ENCODE peak calls at places on chromosomes 3 and 15, in five cellular contexts. One of them, this sample, is unnamed.

GRCh38 chr15:33644319-33644718 is 324.0 kb upstream of the CHRM5 start:
- DNase-seq in GM18507: no peak
- DNase-seq in activated T-cell treated with anti-CD3 and anti-CD28 coated beads, Interleukin-2, amount 50 U/mL, for 72 hours: no peak
- DNase-seq in NCI-H345: no peak
- DNase-seq in posterior cingulate gyrus: no peak
- DNase-seq in this sample: no peak

GRCh38 chr3:195760345-195760983 is 39.7 kb downstream of the MUC20 start:
- DNase-seq in NCI-H345: no peak
- DNase-seq in GM18507: no peak
- DNase-seq in activated T-cell treated with anti-CD3 and anti-CD28 coated beads, Interleukin-2, amount 50 U/mL, for 72 hours: no peak
- DNase-seq in posterior cingulate gyrus: peak
- DNase-seq in this sample: no peak

GRCh38 chr15:61753018-61753710 is 307.1 kb downstream of the VPS13C start:
- DNase-seq in posterior cingulate gyrus: no peak
- DNase-seq in GM18507: no peak
- DNase-seq in NCI-H345: no peak
- DNase-seq in activated T-cell treated with anti-CD3 and anti-CD28 coated beads, Interleukin-2, amount 50 U/mL, for 72 hours: no peak
- DNase-seq in this sample: no peak

GRCh38 chr3:42706721-42707619 is 4.4 kb upstream of the HHATL start:
- DNase-seq in posterior cingulate gyrus: peak
- DNase-seq in activated T-cell treated with anti-CD3 and anti-CD28 coated beads, Interleukin-2, amount 50 U/mL, for 72 hours: no peak
- DNase-seq in NCI-H345: no peak
- DNase-seq in GM18507: no peak
- DNase-seq in this sample: no peak

GRCh38 chr3:7075120-7075519 is 214.2 kb downstream of the GRM7 start:
- DNase-seq in activated T-cell treated with anti-CD3 and anti-CD28 coated beads, Interleukin-2, amount 50 U/mL, for 72 hours: no peak
- DNase-seq in GM18507: no peak
- DNase-seq in NCI-H345: no peak
- DNase-seq in posterior cingulate gyrus: no peak
- DNase-seq in this sample: no peak

GRCh38 chr3:156643729-156644389 is 30.5 kb upstream of the TIPARP start:
- DNase-seq in NCI-H345: no peak
- DNase-seq in GM18507: peak
- DNase-seq in posterior cingulate gyrus: no peak
- DNase-seq in activated T-cell treated with anti-CD3 and anti-CD28 coated beads, Interleukin-2, amount 50 U/mL, for 72 hours: peak
- DNase-seq in this sample: peak

GRCh38 chr15:99719096-99719541 is 14.1 kb downstream of the LYSMD4 start:
- DNase-seq in NCI-H345: no peak
- DNase-seq in activated T-cell treated with anti-CD3 and anti-CD28 coated beads, Interleukin-2, amount 50 U/mL, for 72 hours: no peak
- DNase-seq in GM18507: peak
- DNase-seq in posterior cingulate gyrus: no peak
- DNase-seq in this sample: no peak

GRCh38 chr3:13723676-13724207 is 156.1 kb downstream of the WNT7A start:
- DNase-seq in GM18507: no peak
- DNase-seq in activated T-cell treated with anti-CD3 and anti-CD28 coated beads, Interleukin-2, amount 50 U/mL, for 72 hours: no peak
- DNase-seq in posterior cingulate gyrus: no peak
- DNase-seq in NCI-H345: no peak
- DNase-seq in this sample: no peak

GRCh38 chr3:155704041-155704440 is 40.8 kb downstream of the PLCH1 start:
- DNase-seq in GM18507: no peak
- DNase-seq in activated T-cell treated with anti-CD3 and anti-CD28 coated beads, Interleukin-2, amount 50 U/mL, for 72 hours: no peak
- DNase-seq in posterior cingulate gyrus: no peak
- DNase-seq in NCI-H345: no peak
- DNase-seq in this sample: no peak

GRCh38 chr15:92170897-92171296 is 222.8 kb upstream of the ST8SIA2 start:
- DNase-seq in posterior cingulate gyrus: no peak
- DNase-seq in NCI-H345: no peak
- DNase-seq in GM18507: no peak
- DNase-seq in activated T-cell treated with anti-CD3 and anti-CD28 coated beads, Interleukin-2, amount 50 U/mL, for 72 hours: no peak
- DNase-seq in this sample: no peak

GRCh38 chr3:157094751-157095480 is 65.0 kb downstream of the CCNL1 start:
- DNase-seq in posterior cingulate gyrus: no peak
- DNase-seq in activated T-cell treated with anti-CD3 and anti-CD28 coated beads, Interleukin-2, amount 50 U/mL, for 72 hours: no peak
- DNase-seq in GM18507: no peak
- DNase-seq in NCI-H345: no peak
- DNase-seq in this sample: no peak

GRCh38 chr3:19457449-19457848 is 309.1 kb downstream of the KCNH8 start:
- DNase-seq in posterior cingulate gyrus: no peak
- DNase-seq in GM18507: no peak
- DNase-seq in activated T-cell treated with anti-CD3 and anti-CD28 coated beads, Interleukin-2, amount 50 U/mL, for 72 hours: no peak
- DNase-seq in NCI-H345: no peak
- DNase-seq in this sample: no peak

GRCh38 chr3:24318668-24319287 is 175.9 kb downstream of the THRB start:
- DNase-seq in activated T-cell treated with anti-CD3 and anti-CD28 coated beads, Interleukin-2, amount 50 U/mL, for 72 hours: no peak
- DNase-seq in posterior cingulate gyrus: no peak
- DNase-seq in GM18507: no peak
- DNase-seq in NCI-H345: no peak
- DNase-seq in this sample: no peak

GRCh38 chr15:85276508-85276907 is 103.9 kb upstream of the AKAP13 start:
- DNase-seq in NCI-H345: no peak
- DNase-seq in activated T-cell treated with anti-CD3 and anti-CD28 coated beads, Interleukin-2, amount 50 U/mL, for 72 hours: no peak
- DNase-seq in GM18507: no peak
- DNase-seq in posterior cingulate gyrus: no peak
- DNase-seq in this sample: no peak

GRCh38 chr15:40290540-40291087 is 7.8 kb upstream of the ANKRD63 start:
- DNase-seq in activated T-cell treated with anti-CD3 and anti-CD28 coated beads, Interleukin-2, amount 50 U/mL, for 72 hours: no peak
- DNase-seq in NCI-H345: no peak
- DNase-seq in GM18507: no peak
- DNase-seq in posterior cingulate gyrus: no peak
- DNase-seq in this sample: no peak

GRCh38 chr15:88073386-88073681 is 183.2 kb downstream of the NTRK3 start:
- DNase-seq in activated T-cell treated with anti-CD3 and anti-CD28 coated beads, Interleukin-2, amount 50 U/mL, for 72 hours: no peak
- DNase-seq in posterior cingulate gyrus: no peak
- DNase-seq in GM18507: no peak
- DNase-seq in NCI-H345: no peak
- DNase-seq in this sample: no peak

GRCh38 chr3:172919297-172919683 is 168.8 kb downstream of the ECT2 start:
- DNase-seq in GM18507: no peak
- DNase-seq in posterior cingulate gyrus: no peak
- DNase-seq in NCI-H345: no peak
- DNase-seq in activated T-cell treated with anti-CD3 and anti-CD28 coated beads, Interleukin-2, amount 50 U/mL, for 72 hours: no peak
- DNase-seq in this sample: no peak

GRCh38 chr15:90000175-90000923 is 775 bp upstream of the ZNF710 start:
- DNase-seq in GM18507: no peak
- DNase-seq in activated T-cell treated with anti-CD3 and anti-CD28 coated beads, Interleukin-2, amount 50 U/mL, for 72 hours: no peak
- DNase-seq in NCI-H345: peak
- DNase-seq in posterior cingulate gyrus: peak
- DNase-seq in this sample: peak

GRCh38 chr15:60526127-60526616 is 47.2 kb upstream of the ICE2 start:
- DNase-seq in activated T-cell treated with anti-CD3 and anti-CD28 coated beads, Interleukin-2, amount 50 U/mL, for 72 hours: no peak
- DNase-seq in GM18507: no peak
- DNase-seq in posterior cingulate gyrus: no peak
- DNase-seq in NCI-H345: no peak
- DNase-seq in this sample: no peak

GRCh38 chr15:29259233-29259632 is 10.4 kb downstream of the NSMCE3 start:
- DNase-seq in activated T-cell treated with anti-CD3 and anti-CD28 coated beads, Interleukin-2, amount 50 U/mL, for 72 hours: no peak
- DNase-seq in posterior cingulate gyrus: no peak
- DNase-seq in GM18507: no peak
- DNase-seq in NCI-H345: no peak
- DNase-seq in this sample: no peak

GRCh38 chr3:107942244-107942643 is 148.6 kb downstream of the CD47 start:
- DNase-seq in GM18507: no peak
- DNase-seq in activated T-cell treated with anti-CD3 and anti-CD28 coated beads, Interleukin-2, amount 50 U/mL, for 72 hours: peak
- DNase-seq in posterior cingulate gyrus: no peak
- DNase-seq in NCI-H345: no peak
- DNase-seq in this sample: no peak

GRCh38 chr3:197613187-197613586 is 57.4 kb upstream of the BDH1 start:
- DNase-seq in GM18507: no peak
- DNase-seq in activated T-cell treated with anti-CD3 and anti-CD28 coated beads, Interleukin-2, amount 50 U/mL, for 72 hours: peak
- DNase-seq in NCI-H345: no peak
- DNase-seq in posterior cingulate gyrus: no peak
- DNase-seq in this sample: no peak

GRCh38 chr3:123799544-123800351 is 84.4 kb downstream of the MYLK start:
- DNase-seq in posterior cingulate gyrus: no peak
- DNase-seq in GM18507: no peak
- DNase-seq in NCI-H345: no peak
- DNase-seq in activated T-cell treated with anti-CD3 and anti-CD28 coated beads, Interleukin-2, amount 50 U/mL, for 72 hours: no peak
- DNase-seq in this sample: no peak

GRCh38 chr3:14482271-14482721 is 57.8 kb downstream of the GRIP2 start:
- DNase-seq in GM18507: no peak
- DNase-seq in activated T-cell treated with anti-CD3 and anti-CD28 coated beads, Interleukin-2, amount 50 U/mL, for 72 hours: no peak
- DNase-seq in posterior cingulate gyrus: peak
- DNase-seq in NCI-H345: no peak
- DNase-seq in this sample: no peak

GRCh38 chr3:51938780-51939425 is 2.8 kb downstream of the RRP9 start:
- DNase-seq in GM18507: no peak
- DNase-seq in posterior cingulate gyrus: peak
- DNase-seq in activated T-cell treated with anti-CD3 and anti-CD28 coated beads, Interleukin-2, amount 50 U/mL, for 72 hours: no peak
- DNase-seq in NCI-H345: no peak
- DNase-seq in this sample: no peak

GRCh38 chr3:104385421-104385820 is 981.3 kb upstream of the ALCAM start:
- DNase-seq in GM18507: no peak
- DNase-seq in posterior cingulate gyrus: no peak
- DNase-seq in NCI-H345: no peak
- DNase-seq in activated T-cell treated with anti-CD3 and anti-CD28 coated beads, Interleukin-2, amount 50 U/mL, for 72 hours: no peak
- DNase-seq in this sample: no peak

GRCh38 chr3:124919756-124920155 is 14.8 kb downstream of the MUC13 start:
- DNase-seq in activated T-cell treated with anti-CD3 and anti-CD28 coated beads, Interleukin-2, amount 50 U/mL, for 72 hours: no peak
- DNase-seq in NCI-H345: no peak
- DNase-seq in posterior cingulate gyrus: no peak
- DNase-seq in GM18507: no peak
- DNase-seq in this sample: no peak

GRCh38 chr3:62242846-62243245 is 130.5 kb downstream of the FEZF2 start:
- DNase-seq in NCI-H345: no peak
- DNase-seq in activated T-cell treated with anti-CD3 and anti-CD28 coated beads, Interleukin-2, amount 50 U/mL, for 72 hours: no peak
- DNase-seq in GM18507: no peak
- DNase-seq in posterior cingulate gyrus: peak
- DNase-seq in this sample: peak